ENCODE peak calls at places on chromosomes 7 and 10, in five cellular contexts. One of them, this sample, is unnamed.

GRCh38 chr7:3592438-3593134 is 291.5 kb downstream of the SDK1 start:
- DNase-seq in neuronal stem cell: no peak
- DNase-seq in IMR-90: peak; percentile 5
- DNase-seq in H9: no peak
- DNase-seq in mesenchymal stem cell: peak; percentile 88
- DNase-seq in this sample: no peak

GRCh38 chr7:61576-62360 is 130.6 kb upstream of the FAM20C start:
- DNase-seq in neuronal stem cell: no peak
- DNase-seq in IMR-90: no peak
- DNase-seq in H9: no peak
- DNase-seq in mesenchymal stem cell: no peak
- DNase-seq in this sample: no peak

GRCh38 chr10:97757471-97757870 is 14.3 kb downstream of the SFRP5 start:
- DNase-seq in neuronal stem cell: no peak
- DNase-seq in IMR-90: no peak
- DNase-seq in H9: no peak
- DNase-seq in mesenchymal stem cell: no peak
- DNase-seq in this sample: no peak

GRCh38 chr10:104608076-104608828 is 32.8 kb upstream of the SORCS3 start:
- DNase-seq in neuronal stem cell: no peak
- DNase-seq in IMR-90: no peak
- DNase-seq in H9: no peak
- DNase-seq in mesenchymal stem cell: no peak
- DNase-seq in this sample: no peak

GRCh38 chr7:26153823-26154783 is 2.1 kb downstream of the NFE2L3 start:
- DNase-seq in neuronal stem cell: no peak
- DNase-seq in IMR-90: peak; percentile 68
- DNase-seq in H9: peak; percentile 87
- DNase-seq in mesenchymal stem cell: peak; percentile 59
- DNase-seq in this sample: no peak

GRCh38 chr7:146375155-146375554 is 258.6 kb downstream of the CNTNAP2 start:
- DNase-seq in neuronal stem cell: no peak
- DNase-seq in IMR-90: no peak
- DNase-seq in H9: no peak
- DNase-seq in mesenchymal stem cell: no peak
- DNase-seq in this sample: no peak

GRCh38 chr7:83849135-83849534 is 200.2 kb upstream of the SEMA3E start:
- DNase-seq in neuronal stem cell: no peak
- DNase-seq in IMR-90: no peak
- DNase-seq in H9: no peak
- DNase-seq in mesenchymal stem cell: no peak
- DNase-seq in this sample: no peak

GRCh38 chr10:96501985-96502384 is 11.7 kb downstream of the TLL2 start:
- DNase-seq in neuronal stem cell: no peak
- DNase-seq in IMR-90: no peak
- DNase-seq in H9: no peak
- DNase-seq in mesenchymal stem cell: no peak
- DNase-seq in this sample: no peak

GRCh38 chr10:44724415-44725174 is 186.5 kb upstream of the TMEM72 start:
- DNase-seq in neuronal stem cell: no peak
- DNase-seq in IMR-90: peak; percentile 74
- DNase-seq in H9: no peak
- DNase-seq in mesenchymal stem cell: peak; percentile 20
- DNase-seq in this sample: peak; percentile 65

GRCh38 chr10:17023386-17024298 is 106.0 kb downstream of the CUBN start:
- DNase-seq in neuronal stem cell: no peak
- DNase-seq in IMR-90: peak; percentile 99
- DNase-seq in H9: peak; percentile 37
- DNase-seq in mesenchymal stem cell: peak; percentile 99
- DNase-seq in this sample: peak; percentile 57

GRCh38 chr7:138773817-138774216 is 24.0 kb upstream of the TMEM213 start:
- DNase-seq in neuronal stem cell: no peak
- DNase-seq in IMR-90: no peak
- DNase-seq in H9: peak; percentile 86
- DNase-seq in mesenchymal stem cell: no peak
- DNase-seq in this sample: no peak

GRCh38 chr10:12628964-12629766 is 279.8 kb downstream of the CAMK1D start:
- DNase-seq in neuronal stem cell: no peak
- DNase-seq in IMR-90: no peak
- DNase-seq in H9: no peak
- DNase-seq in mesenchymal stem cell: no peak
- DNase-seq in this sample: no peak

GRCh38 chr7:87767827-87768226 is 108.3 kb downstream of the SLC25A40 start:
- DNase-seq in neuronal stem cell: no peak
- DNase-seq in IMR-90: no peak
- DNase-seq in H9: no peak
- DNase-seq in mesenchymal stem cell: no peak
- DNase-seq in this sample: peak; percentile 13

GRCh38 chr10:61486251-61486650 is 33.1 kb upstream of the TMEM26 start:
- DNase-seq in neuronal stem cell: no peak
- DNase-seq in IMR-90: peak; percentile 45
- DNase-seq in H9: no peak
- DNase-seq in mesenchymal stem cell: peak; percentile 24
- DNase-seq in this sample: no peak

GRCh38 chr7:132202541-132202940 is 373.7 kb downstream of the PLXNA4 start:
- DNase-seq in neuronal stem cell: no peak
- DNase-seq in IMR-90: no peak
- DNase-seq in H9: no peak
- DNase-seq in mesenchymal stem cell: no peak
- DNase-seq in this sample: no peak

GRCh38 chr7:77696643-77697534 is 630 bp downstream of the RSBN1L start:
- DNase-seq in neuronal stem cell: peak; percentile 65
- DNase-seq in IMR-90: peak; percentile 43
- DNase-seq in H9: peak; percentile 53
- DNase-seq in mesenchymal stem cell: peak; percentile 74
- DNase-seq in this sample: peak; percentile 48

GRCh38 chr10:80522756-80523363 is 14.8 kb upstream of the SH2D4B start:
- DNase-seq in neuronal stem cell: no peak
- DNase-seq in IMR-90: no peak
- DNase-seq in H9: no peak
- DNase-seq in mesenchymal stem cell: no peak
- DNase-seq in this sample: peak; percentile 21

GRCh38 chr7:42155836-42156540 is 81.0 kb downstream of the GLI3 start:
- DNase-seq in neuronal stem cell: no peak
- DNase-seq in IMR-90: peak; percentile 31
- DNase-seq in H9: no peak
- DNase-seq in mesenchymal stem cell: peak; percentile 37
- DNase-seq in this sample: no peak

GRCh38 chr10:128189176-128189575 is 63.0 kb upstream of the MKI67 start:
- DNase-seq in neuronal stem cell: no peak
- DNase-seq in IMR-90: no peak
- DNase-seq in H9: no peak
- DNase-seq in mesenchymal stem cell: no peak
- DNase-seq in this sample: no peak

GRCh38 chr10:110946496-110946895 is 27.1 kb downstream of the SHOC2 start:
- DNase-seq in neuronal stem cell: no peak
- DNase-seq in IMR-90: no peak
- DNase-seq in H9: no peak
- DNase-seq in mesenchymal stem cell: no peak
- DNase-seq in this sample: no peak

GRCh38 chr10:81018898-81019890 is 481.5 kb downstream of the SH2D4B start:
- DNase-seq in neuronal stem cell: peak; percentile 40
- DNase-seq in IMR-90: peak; percentile 19
- DNase-seq in H9: peak; percentile 65
- DNase-seq in mesenchymal stem cell: peak; percentile 75
- DNase-seq in this sample: no peak

GRCh38 chr7:130878785-130879184 is 144.8 kb upstream of the KLF14 start:
- DNase-seq in neuronal stem cell: no peak
- DNase-seq in IMR-90: peak; percentile 52
- DNase-seq in H9: no peak
- DNase-seq in mesenchymal stem cell: no peak
- DNase-seq in this sample: no peak

GRCh38 chr10:44053391-44053790 is 331.5 kb downstream of the CXCL12 start:
- DNase-seq in neuronal stem cell: no peak
- DNase-seq in IMR-90: no peak
- DNase-seq in H9: no peak
- DNase-seq in mesenchymal stem cell: no peak
- DNase-seq in this sample: no peak

GRCh38 chr7:151710646-151711434 is 166.1 kb downstream of the PRKAG2 start:
- DNase-seq in neuronal stem cell: no peak
- DNase-seq in IMR-90: no peak
- DNase-seq in H9: no peak
- DNase-seq in mesenchymal stem cell: no peak
- DNase-seq in this sample: no peak

GRCh38 chr7:75573477-75574019 is 81.4 kb downstream of the SPDYE5 start:
- DNase-seq in neuronal stem cell: no peak
- DNase-seq in IMR-90: no peak
- DNase-seq in H9: no peak
- DNase-seq in mesenchymal stem cell: no peak
- DNase-seq in this sample: no peak

GRCh38 chr7:73532224-73532623 is 10.1 kb upstream of the BAZ1B start:
- DNase-seq in neuronal stem cell: no peak
- DNase-seq in IMR-90: no peak
- DNase-seq in H9: no peak
- DNase-seq in mesenchymal stem cell: no peak
- DNase-seq in this sample: no peak

GRCh38 chr10:57786331-57786730 is 481.4 kb downstream of the IPMK start:
- DNase-seq in neuronal stem cell: no peak
- DNase-seq in IMR-90: no peak
- DNase-seq in H9: peak; percentile 28
- DNase-seq in mesenchymal stem cell: no peak
- DNase-seq in this sample: peak; percentile 17
- H3K4ac ChIP-seq in neuronal stem cell: no peak overlapping the region
- H3K4ac ChIP-seq in IMR-90: no peak overlapping the region
- H3K4ac ChIP-seq in H9: no peak overlapping the region
- H3K4ac ChIP-seq in mesenchymal stem cell: no peak overlapping the region
- H3K4ac ChIP-seq in this sample: no peak overlapping the region

DNA sequence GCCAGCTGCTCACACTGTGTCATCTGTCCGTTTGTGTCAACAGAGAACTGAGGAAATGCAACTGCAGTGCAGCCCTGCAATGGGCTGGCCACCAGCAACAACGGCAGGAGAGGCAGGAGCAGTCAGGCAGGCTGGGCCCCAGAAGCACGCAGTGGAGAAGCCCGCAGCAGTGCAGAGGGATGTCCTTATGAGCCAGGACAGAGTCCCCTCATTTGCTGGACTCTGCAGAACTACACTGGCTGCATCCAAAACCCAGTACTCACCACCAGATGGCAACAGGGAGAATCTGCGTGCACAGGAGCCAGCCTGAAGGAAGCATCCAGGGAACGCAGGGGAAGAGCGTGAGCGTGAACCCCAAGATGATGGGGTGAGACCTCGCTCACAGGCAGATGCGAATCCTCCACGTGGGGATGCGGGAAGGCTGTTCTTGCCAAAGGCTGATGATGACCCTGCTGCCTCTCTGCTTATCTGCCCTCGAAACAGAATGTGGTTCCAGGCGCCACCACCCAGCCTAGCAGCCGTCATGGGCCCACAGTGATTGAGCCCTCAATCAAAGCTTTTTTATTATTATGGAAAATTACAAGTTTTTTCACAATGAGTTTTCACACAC is 232.1 kb downstream of the PTPRN2 start:
- DNase-seq in neuronal stem cell: no peak
- DNase-seq in IMR-90: no peak
- DNase-seq in H9: peak; percentile 72
- DNase-seq in mesenchymal stem cell: no peak
- DNase-seq in this sample: no peak
- H4K8ac ChIP-seq in neuronal stem cell: no peak overlapping the region
- H4K8ac ChIP-seq in IMR-90: no peak overlapping the region
- H4K8ac ChIP-seq in H9: no peak overlapping the region
- H4K8ac ChIP-seq in mesenchymal stem cell: no peak overlapping the region
- H4K8ac ChIP-seq in this sample: no peak overlapping the region

GRCh38 chr10:133011883-133012282 is 69.5 kb upstream of the CFAP46 start:
- DNase-seq in neuronal stem cell: no peak
- DNase-seq in IMR-90: no peak
- DNase-seq in H9: no peak
- DNase-seq in mesenchymal stem cell: no peak
- DNase-seq in this sample: no peak
- H3K14ac ChIP-seq in neuronal stem cell: no peak overlapping the region
- H3K14ac ChIP-seq in IMR-90: no peak overlapping the region
- H3K14ac ChIP-seq in H9: no peak overlapping the region
- H3K14ac ChIP-seq in mesenchymal stem cell: no peak overlapping the region
- H3K14ac ChIP-seq in this sample: no peak overlapping the region

DNA sequence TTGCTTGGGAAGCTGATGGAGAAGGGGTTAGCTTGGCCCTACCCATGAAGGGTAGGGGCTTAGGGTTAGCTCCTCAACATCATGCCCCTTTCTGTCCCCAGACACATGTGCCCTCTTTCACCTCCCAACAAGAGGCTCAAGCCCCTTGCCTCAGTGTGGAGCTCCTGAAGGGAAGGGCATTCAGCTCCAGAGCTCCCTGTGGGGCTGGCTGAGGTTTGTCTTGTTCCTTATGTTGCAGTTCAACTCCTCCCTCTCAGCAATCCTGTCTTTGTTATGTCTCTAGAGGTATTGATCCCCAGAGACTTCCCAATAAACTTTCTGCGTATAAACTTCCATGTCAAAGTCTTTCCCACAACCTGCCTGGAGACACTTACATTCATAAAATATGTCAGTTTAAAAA is 252.2 kb upstream of the SP4 start:
- DNase-seq in neuronal stem cell: no peak
- DNase-seq in IMR-90: no peak
- DNase-seq in H9: no peak
- DNase-seq in mesenchymal stem cell: no peak
- DNase-seq in this sample: no peak
- H3K4ac ChIP-seq in neuronal stem cell: no peak overlapping the region
- H3K4ac ChIP-seq in IMR-90: no peak overlapping the region
- H3K4ac ChIP-seq in H9: no peak overlapping the region
- H3K4ac ChIP-seq in mesenchymal stem cell: no peak overlapping the region
- H3K4ac ChIP-seq in this sample: no peak overlapping the region

DNA sequence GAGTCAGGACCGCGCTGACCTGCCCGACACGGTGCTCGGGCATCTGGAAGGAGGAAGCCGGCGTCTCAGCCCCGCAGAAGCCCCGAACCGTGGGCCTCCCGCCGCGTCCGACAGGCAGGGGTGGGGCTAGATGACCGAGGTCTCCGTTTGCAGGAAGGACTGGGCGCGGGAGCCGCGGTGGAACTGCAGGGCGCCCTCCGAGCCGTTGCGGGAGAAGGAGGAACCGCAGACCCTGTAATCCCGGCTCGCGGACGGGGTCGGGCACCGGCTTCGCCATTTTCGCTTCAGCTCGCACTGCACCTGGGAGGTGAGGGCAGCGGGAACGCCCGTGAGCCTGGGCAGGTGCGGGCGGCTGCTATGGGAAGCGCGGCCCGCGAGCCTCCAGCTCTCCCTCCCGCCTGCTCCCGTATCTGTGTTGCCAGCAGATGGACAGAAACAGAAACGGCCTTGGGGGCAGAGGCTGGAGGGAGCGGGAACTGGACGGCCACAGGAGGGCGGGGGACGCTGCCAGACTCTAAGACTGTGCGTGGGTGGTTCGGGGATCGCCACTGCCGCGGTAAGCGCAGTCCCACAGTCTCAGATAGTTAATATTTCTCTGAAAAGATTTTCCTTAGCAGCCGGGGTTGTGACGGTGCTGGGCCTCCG is 114.1 kb downstream of the VIPR2 start:
- DNase-seq in neuronal stem cell: no peak
- DNase-seq in IMR-90: no peak
- DNase-seq in H9: peak; percentile 87
- DNase-seq in mesenchymal stem cell: peak; percentile 38
- DNase-seq in this sample: peak; percentile 62
- H4K8ac ChIP-seq in neuronal stem cell: no peak overlapping the region
- H4K8ac ChIP-seq in IMR-90: no peak overlapping the region
- H4K8ac ChIP-seq in H9: no peak overlapping the region
- H4K8ac ChIP-seq in mesenchymal stem cell: no peak overlapping the region
- H4K8ac ChIP-seq in this sample: peak overlapping the region; percentile 21

This sample was measured in trophoblast cell.